ENCODE peak calls at places on chromosomes 1 and 21, in nine cellular contexts. One of them, this sample, is unnamed.

GRCh38 chr1:241647658-241648057 is 4.4 kb upstream of the WDR64 start:
- DNase-seq in A549: no peak
- DNase-seq in body of pancreas: no peak
- DNase-seq in esophagus squamous epithelium: no peak
- DNase-seq in IMR-90: no peak
- DNase-seq in stomach: no peak
- DNase-seq in heart left ventricle: no peak
- DNase-seq in ovary: no peak
- DNase-seq in adrenal gland: no peak
- DNase-seq in this sample: no peak

GRCh38 chr1:222792744-222793143 is 22.1 kb upstream of the DISP1 start:
- DNase-seq in esophagus squamous epithelium: no peak
- DNase-seq in ovary: no peak
- DNase-seq in heart left ventricle: no peak
- DNase-seq in IMR-90: peak
- DNase-seq in A549: peak
- DNase-seq in adrenal gland: no peak
- DNase-seq in stomach: no peak
- DNase-seq in body of pancreas: no peak
- DNase-seq in this sample: no peak

GRCh38 chr1:164061528-164061927 is 497.5 kb upstream of the PBX1 start:
- DNase-seq in stomach: no peak
- DNase-seq in ovary: no peak
- DNase-seq in esophagus squamous epithelium: no peak
- DNase-seq in adrenal gland: no peak
- DNase-seq in body of pancreas: no peak
- DNase-seq in heart left ventricle: no peak
- DNase-seq in A549: no peak
- DNase-seq in IMR-90: no peak
- DNase-seq in this sample: no peak

GRCh38 chr1:163315773-163316374 is 5.9 kb upstream of the NUF2 start:
- DNase-seq in A549: peak
- DNase-seq in ovary: no peak
- DNase-seq in adrenal gland: no peak
- DNase-seq in esophagus squamous epithelium: no peak
- DNase-seq in heart left ventricle: no peak
- DNase-seq in body of pancreas: peak
- DNase-seq in stomach: peak
- DNase-seq in IMR-90: peak
- DNase-seq in this sample: peak

GRCh38 chr1:40395211-40396175 is 22.0 kb downstream of the SMAP2 start:
- DNase-seq in adrenal gland: no peak
- DNase-seq in esophagus squamous epithelium: no peak
- DNase-seq in heart left ventricle: no peak
- DNase-seq in ovary: no peak
- DNase-seq in IMR-90: no peak
- DNase-seq in body of pancreas: no peak
- DNase-seq in A549: no peak
- DNase-seq in stomach: no peak
- DNase-seq in this sample: no peak

GRCh38 chr1:229147086-229147485 is 123.8 kb upstream of the RAB4A start:
- DNase-seq in A549: no peak
- DNase-seq in esophagus squamous epithelium: no peak
- DNase-seq in adrenal gland: no peak
- DNase-seq in IMR-90: no peak
- DNase-seq in body of pancreas: no peak
- DNase-seq in stomach: no peak
- DNase-seq in ovary: no peak
- DNase-seq in heart left ventricle: no peak
- DNase-seq in this sample: no peak

GRCh38 chr1:5967351-5968160 is 24.7 kb downstream of the NPHP4 start:
- DNase-seq in heart left ventricle: no peak
- DNase-seq in ovary: peak
- DNase-seq in adrenal gland: no peak
- DNase-seq in IMR-90: no peak
- DNase-seq in esophagus squamous epithelium: no peak
- DNase-seq in A549: no peak
- DNase-seq in stomach: no peak
- DNase-seq in body of pancreas: no peak
- DNase-seq in this sample: no peak

GRCh38 chr1:145751491-145752021 is 32.3 kb downstream of the CD160 start:
- DNase-seq in ovary: no peak
- DNase-seq in stomach: no peak
- DNase-seq in body of pancreas: no peak
- DNase-seq in heart left ventricle: no peak
- DNase-seq in esophagus squamous epithelium: no peak
- DNase-seq in adrenal gland: no peak
- DNase-seq in A549: no peak
- DNase-seq in IMR-90: peak
- DNase-seq in this sample: no peak

GRCh38 chr1:217029311-217030157 is 306.3 kb upstream of the ESRRG start:
- DNase-seq in heart left ventricle: no peak
- DNase-seq in adrenal gland: no peak
- DNase-seq in body of pancreas: peak
- DNase-seq in esophagus squamous epithelium: no peak
- DNase-seq in ovary: no peak
- DNase-seq in A549: no peak
- DNase-seq in IMR-90: peak
- DNase-seq in stomach: peak
- DNase-seq in this sample: no peak

GRCh38 chr1:13732971-13733667 is 33.1 kb downstream of the PRDM2 start:
- DNase-seq in ovary: no peak
- DNase-seq in adrenal gland: no peak
- DNase-seq in IMR-90: no peak
- DNase-seq in body of pancreas: no peak
- DNase-seq in A549: no peak
- DNase-seq in stomach: no peak
- DNase-seq in esophagus squamous epithelium: no peak
- DNase-seq in heart left ventricle: no peak
- DNase-seq in this sample: no peak

GRCh38 chr1:153881764-153882163 is 41.0 kb downstream of the GATAD2B start:
- DNase-seq in IMR-90: peak
- DNase-seq in ovary: no peak
- DNase-seq in adrenal gland: peak
- DNase-seq in heart left ventricle: no peak
- DNase-seq in body of pancreas: no peak
- DNase-seq in A549: no peak
- DNase-seq in esophagus squamous epithelium: no peak
- DNase-seq in stomach: no peak
- DNase-seq in this sample: no peak

GRCh38 chr21:33071878-33072306 is 2.0 kb downstream of the OLIG1 start:
- DNase-seq in IMR-90: peak
- DNase-seq in esophagus squamous epithelium: no peak
- DNase-seq in ovary: no peak
- DNase-seq in stomach: no peak
- DNase-seq in A549: no peak
- DNase-seq in body of pancreas: no peak
- DNase-seq in adrenal gland: no peak
- DNase-seq in heart left ventricle: no peak
- DNase-seq in this sample: no peak

DNA sequence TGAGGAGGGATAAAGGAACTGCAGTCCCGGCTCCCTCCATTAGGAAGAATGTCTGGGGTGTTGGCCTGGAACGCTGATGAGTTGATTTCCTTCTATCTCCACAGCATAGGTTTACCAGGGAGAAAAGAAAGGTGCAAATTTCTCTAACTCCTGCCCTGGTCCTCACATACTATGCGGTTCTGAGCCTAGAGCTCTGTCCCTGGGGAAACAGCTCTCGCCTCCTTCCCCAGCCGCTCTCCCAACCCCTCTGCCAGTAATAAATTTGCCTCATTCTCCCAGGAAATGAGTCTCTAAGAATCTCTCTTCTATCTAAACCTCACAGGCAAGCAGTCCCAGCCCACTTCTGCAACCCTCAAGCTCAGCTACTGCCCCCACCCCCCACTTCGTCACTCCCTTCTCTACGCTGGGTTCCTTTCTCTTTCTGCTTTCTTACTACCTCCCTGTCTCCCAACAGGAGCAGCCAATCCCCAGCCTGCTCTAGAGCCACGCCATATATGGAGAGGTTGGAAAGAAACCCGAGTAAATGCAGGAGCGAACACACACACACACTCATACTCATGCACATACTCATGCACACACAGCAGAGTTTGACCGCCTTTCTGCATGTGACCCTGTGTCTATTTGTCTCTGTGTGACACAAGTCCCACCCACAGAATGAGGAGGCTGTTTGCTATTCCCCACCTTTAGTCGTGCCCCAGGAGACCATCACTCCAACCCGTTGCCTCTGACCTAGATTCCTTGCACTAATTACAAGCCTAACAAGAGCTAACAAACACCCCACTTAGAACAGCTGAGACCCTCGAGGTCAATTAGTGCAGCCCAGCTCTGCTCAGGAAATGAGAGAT is 13.4 kb downstream of the PLEKHO1 start:
- DNase-seq in A549: no peak
- DNase-seq in adrenal gland: peak
- DNase-seq in heart left ventricle: peak
- DNase-seq in esophagus squamous epithelium: peak
- DNase-seq in body of pancreas: peak
- DNase-seq in IMR-90: peak
- DNase-seq in ovary: peak
- DNase-seq in stomach: peak
- DNase-seq in this sample: peak
- H3K27ac ChIP-seq in A549: no peak
- H3K27ac ChIP-seq in adrenal gland: peak
- H3K27ac ChIP-seq in heart left ventricle: peak
- H3K27ac ChIP-seq in esophagus squamous epithelium: peak
- H3K27ac ChIP-seq in body of pancreas: peak
- H3K27ac ChIP-seq in IMR-90: peak
- H3K27ac ChIP-seq in ovary: peak
- H3K27ac ChIP-seq in stomach: peak
- H3K27ac ChIP-seq in this sample: peak

GRCh38 chr1:4175566-4176405 is 275.7 kb upstream of the C1orf174 start:
- DNase-seq in esophagus squamous epithelium: no peak
- DNase-seq in stomach: no peak
- DNase-seq in A549: no peak
- DNase-seq in ovary: no peak
- DNase-seq in body of pancreas: no peak
- DNase-seq in IMR-90: no peak
- DNase-seq in adrenal gland: peak
- DNase-seq in heart left ventricle: no peak
- DNase-seq in this sample: no peak
- TF ChIP-seq CTCF in esophagus squamous epithelium: no peak
- TF ChIP-seq CTCF in stomach: no peak
- TF ChIP-seq CTCF in A549: no peak
- TF ChIP-seq CTCF in ovary: no peak
- TF ChIP-seq CTCF in body of pancreas: no peak
- TF ChIP-seq CTCF in IMR-90: no peak
- TF ChIP-seq CTCF in adrenal gland: no peak
- TF ChIP-seq CTCF in heart left ventricle: no peak
- TF ChIP-seq CTCF in this sample: no peak

DNA sequence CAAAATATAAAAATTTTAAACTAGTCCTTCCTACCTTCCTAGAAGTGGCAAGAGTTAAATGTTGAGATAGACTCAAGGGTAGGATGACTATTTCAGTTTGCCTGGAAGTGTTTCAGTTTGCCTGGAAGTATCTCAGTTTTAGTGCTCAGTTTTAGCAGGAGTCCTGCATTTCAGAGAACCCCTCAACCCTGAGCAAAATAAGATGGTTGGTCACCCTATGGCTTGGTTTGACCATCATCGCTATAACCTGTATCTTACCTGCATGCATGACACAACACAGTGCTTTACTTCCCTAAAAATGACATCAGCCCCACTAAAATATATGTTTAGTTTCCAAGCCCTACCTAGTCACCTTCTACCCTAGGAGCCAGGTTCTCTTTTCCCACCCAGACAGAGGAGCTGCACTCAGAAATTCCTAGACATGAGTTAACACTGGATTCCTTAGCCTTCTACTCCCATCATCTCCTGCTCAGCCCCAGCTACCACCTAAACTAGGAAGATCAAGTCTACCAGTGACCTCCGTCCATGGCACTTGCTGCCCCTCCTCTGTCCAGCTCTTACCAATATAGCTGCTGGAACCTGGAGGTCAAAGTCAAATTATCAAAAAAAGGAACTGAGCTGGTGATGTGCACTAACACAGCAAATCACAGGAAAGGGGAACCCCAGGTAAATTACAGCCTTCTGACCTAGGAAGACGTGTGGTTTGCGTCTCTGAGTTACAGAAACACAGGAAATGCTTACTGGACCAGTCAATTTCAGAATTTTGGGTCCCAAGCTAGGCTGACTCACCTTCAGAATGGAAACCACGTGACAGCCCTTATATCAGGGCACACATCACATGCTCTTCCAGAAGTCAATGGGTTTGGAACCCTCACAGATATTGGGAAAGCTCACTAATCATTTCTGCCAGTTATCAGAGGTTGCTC is 2.2 kb upstream of the G0S2 start:
- DNase-seq in A549: no peak
- DNase-seq in body of pancreas: no peak
- DNase-seq in stomach: no peak
- DNase-seq in IMR-90: no peak
- DNase-seq in heart left ventricle: no peak
- DNase-seq in ovary: no peak
- DNase-seq in esophagus squamous epithelium: no peak
- DNase-seq in adrenal gland: peak
- DNase-seq in this sample: no peak
- TF ChIP-seq POLR2A in A549: no peak
- TF ChIP-seq POLR2A in body of pancreas: no peak
- TF ChIP-seq POLR2A in stomach: no peak
- TF ChIP-seq POLR2A in IMR-90: no peak
- TF ChIP-seq POLR2A in heart left ventricle: no peak
- TF ChIP-seq POLR2A in ovary: no peak
- TF ChIP-seq POLR2A in esophagus squamous epithelium: no peak
- TF ChIP-seq POLR2A in adrenal gland: peak
- TF ChIP-seq POLR2A in this sample: no peak

GRCh38 chr1:32931760-32932159 is 30.6 kb upstream of the TMEM54 start:
- DNase-seq in stomach: no peak
- DNase-seq in A549: no peak
- DNase-seq in heart left ventricle: no peak
- DNase-seq in adrenal gland: no peak
- DNase-seq in IMR-90: no peak
- DNase-seq in body of pancreas: no peak
- DNase-seq in ovary: no peak
- DNase-seq in esophagus squamous epithelium: no peak
- DNase-seq in this sample: no peak

GRCh38 chr1:32933742-32934322 is 30.8 kb downstream of the RNF19B start:
- DNase-seq in A549: peak
- DNase-seq in ovary: no peak
- DNase-seq in stomach: peak
- DNase-seq in body of pancreas: peak
- DNase-seq in esophagus squamous epithelium: no peak
- DNase-seq in IMR-90: peak
- DNase-seq in adrenal gland: peak
- DNase-seq in heart left ventricle: no peak
- DNase-seq in this sample: no peak

GRCh38 chr1:32939655-32940371 is 24.8 kb downstream of the RNF19B start:
- DNase-seq in heart left ventricle: peak
- DNase-seq in stomach: no peak
- DNase-seq in A549: no peak
- DNase-seq in adrenal gland: no peak
- DNase-seq in ovary: no peak
- DNase-seq in esophagus squamous epithelium: no peak
- DNase-seq in body of pancreas: no peak
- DNase-seq in IMR-90: peak
- DNase-seq in this sample: peak

DNA sequence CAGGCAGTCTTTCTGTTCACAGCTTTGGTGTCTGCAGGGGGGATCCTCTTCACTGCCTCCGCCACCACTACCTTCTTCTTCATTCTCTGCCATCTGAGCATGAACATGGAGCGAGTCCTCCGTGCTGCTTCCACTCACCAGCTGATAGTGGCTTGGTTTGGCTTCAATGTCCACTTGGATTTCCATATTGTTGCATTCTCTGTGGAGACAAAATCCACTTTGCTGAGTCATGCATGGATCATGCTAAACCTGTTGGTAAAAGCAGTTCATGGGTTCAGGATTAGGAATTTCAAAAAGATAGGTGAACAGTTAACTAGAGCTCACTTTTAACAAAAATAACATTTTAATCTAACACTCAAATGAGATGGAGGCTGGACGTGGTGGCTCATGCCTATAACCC is 27.5 kb downstream of the RNF19B start:
- DNase-seq in stomach: no peak
- DNase-seq in adrenal gland: no peak
- DNase-seq in esophagus squamous epithelium: no peak
- DNase-seq in body of pancreas: no peak
- DNase-seq in A549: no peak
- DNase-seq in IMR-90: peak
- DNase-seq in ovary: no peak
- DNase-seq in heart left ventricle: no peak
- DNase-seq in this sample: no peak
- H3K27ac ChIP-seq in stomach: no peak
- H3K27ac ChIP-seq in adrenal gland: no peak
- H3K27ac ChIP-seq in esophagus squamous epithelium: no peak
- H3K27ac ChIP-seq in body of pancreas: no peak
- H3K27ac ChIP-seq in A549: peak
- H3K27ac ChIP-seq in IMR-90: no peak
- H3K27ac ChIP-seq in ovary: no peak
- H3K27ac ChIP-seq in heart left ventricle: no peak
- H3K27ac ChIP-seq in this sample: no peak

This sample was measured in uterus.